ENCODE peak calls at places on chromosomes 2 and 18, in ten cellular contexts. One of them, this sample, is unnamed.

GRCh38 chr2:233435436-233436190 is 81.3 kb downstream of the DGKD start:
- DNase-seq in activated CD8-positive, alpha-beta memory T cell treated with anti-CD3 and anti-CD28 coated beads for 48 hours: no peak
- DNase-seq in stimulated activated CD4-positive, alpha-beta T cell treated with anti-CD3 and anti-CD28 coated beads, Interleukin-15, amount 100 ng/mL, for 1 hour: no peak
- DNase-seq in germinal center: no peak
- DNase-seq in hypothalamus: no peak
- DNase-seq in RWPE1: no peak
- DNase-seq in IMR-90: no peak
- DNase-seq in nephron progenitor cell: no peak
- DNase-seq in GM20000: no peak
- DNase-seq in iPS-NIHi11: no peak
- DNase-seq in this sample: no peak

GRCh38 chr18:67144342-67144741 is 372.2 kb downstream of the DSEL start:
- DNase-seq in iPS-NIHi11: no peak
- DNase-seq in nephron progenitor cell: no peak
- DNase-seq in GM20000: no peak
- DNase-seq in IMR-90: no peak
- DNase-seq in germinal center: no peak
- DNase-seq in hypothalamus: no peak
- DNase-seq in stimulated activated CD4-positive, alpha-beta T cell treated with anti-CD3 and anti-CD28 coated beads, Interleukin-15, amount 100 ng/mL, for 1 hour: no peak
- DNase-seq in RWPE1: no peak
- DNase-seq in activated CD8-positive, alpha-beta memory T cell treated with anti-CD3 and anti-CD28 coated beads for 48 hours: no peak
- DNase-seq in this sample: no peak

GRCh38 chr2:236367791-236368289 is 103.6 kb upstream of the ASB18 start:
- DNase-seq in IMR-90: no peak
- DNase-seq in iPS-NIHi11: no peak
- DNase-seq in hypothalamus: no peak
- DNase-seq in activated CD8-positive, alpha-beta memory T cell treated with anti-CD3 and anti-CD28 coated beads for 48 hours: no peak
- DNase-seq in germinal center: no peak
- DNase-seq in RWPE1: no peak
- DNase-seq in nephron progenitor cell: no peak
- DNase-seq in GM20000: no peak
- DNase-seq in stimulated activated CD4-positive, alpha-beta T cell treated with anti-CD3 and anti-CD28 coated beads, Interleukin-15, amount 100 ng/mL, for 1 hour: no peak
- DNase-seq in this sample: no peak

GRCh38 chr2:138059487-138059886 is 95.2 kb downstream of the HNMT start:
- DNase-seq in RWPE1: no peak
- DNase-seq in GM20000: no peak
- DNase-seq in stimulated activated CD4-positive, alpha-beta T cell treated with anti-CD3 and anti-CD28 coated beads, Interleukin-15, amount 100 ng/mL, for 1 hour: no peak
- DNase-seq in hypothalamus: no peak
- DNase-seq in activated CD8-positive, alpha-beta memory T cell treated with anti-CD3 and anti-CD28 coated beads for 48 hours: no peak
- DNase-seq in germinal center: no peak
- DNase-seq in nephron progenitor cell: no peak
- DNase-seq in iPS-NIHi11: no peak
- DNase-seq in IMR-90: no peak
- DNase-seq in this sample: no peak

GRCh38 chr2:176151199-176152099 is at the start of gene HOXD4:
- DNase-seq in IMR-90: no peak
- DNase-seq in iPS-NIHi11: no peak
- DNase-seq in germinal center: no peak
- DNase-seq in nephron progenitor cell: no peak
- DNase-seq in GM20000: no peak
- DNase-seq in hypothalamus: no peak
- DNase-seq in stimulated activated CD4-positive, alpha-beta T cell treated with anti-CD3 and anti-CD28 coated beads, Interleukin-15, amount 100 ng/mL, for 1 hour: no peak
- DNase-seq in activated CD8-positive, alpha-beta memory T cell treated with anti-CD3 and anti-CD28 coated beads for 48 hours: no peak
- DNase-seq in RWPE1: no peak
- DNase-seq in this sample: no peak

GRCh38 chr2:55810621-55811020 is 113.0 kb downstream of the EFEMP1 start:
- DNase-seq in RWPE1: no peak
- DNase-seq in stimulated activated CD4-positive, alpha-beta T cell treated with anti-CD3 and anti-CD28 coated beads, Interleukin-15, amount 100 ng/mL, for 1 hour: no peak
- DNase-seq in germinal center: no peak
- DNase-seq in GM20000: no peak
- DNase-seq in hypothalamus: no peak
- DNase-seq in activated CD8-positive, alpha-beta memory T cell treated with anti-CD3 and anti-CD28 coated beads for 48 hours: no peak
- DNase-seq in iPS-NIHi11: no peak
- DNase-seq in nephron progenitor cell: no peak
- DNase-seq in IMR-90: no peak
- DNase-seq in this sample: no peak

GRCh38 chr2:151828890-151829324 is 686 bp upstream of the ARL5A start:
- DNase-seq in RWPE1: no peak
- DNase-seq in germinal center: no peak
- DNase-seq in activated CD8-positive, alpha-beta memory T cell treated with anti-CD3 and anti-CD28 coated beads for 48 hours: no peak
- DNase-seq in GM20000: no peak
- DNase-seq in IMR-90: no peak
- DNase-seq in hypothalamus: no peak
- DNase-seq in iPS-NIHi11: no peak
- DNase-seq in nephron progenitor cell: no peak
- DNase-seq in stimulated activated CD4-positive, alpha-beta T cell treated with anti-CD3 and anti-CD28 coated beads, Interleukin-15, amount 100 ng/mL, for 1 hour: no peak
- DNase-seq in this sample: no peak

GRCh38 chr18:21162786-21163185 is 51.2 kb upstream of the ROCK1 start:
- DNase-seq in germinal center: no peak
- DNase-seq in stimulated activated CD4-positive, alpha-beta T cell treated with anti-CD3 and anti-CD28 coated beads, Interleukin-15, amount 100 ng/mL, for 1 hour: no peak
- DNase-seq in nephron progenitor cell: no peak
- DNase-seq in RWPE1: no peak
- DNase-seq in activated CD8-positive, alpha-beta memory T cell treated with anti-CD3 and anti-CD28 coated beads for 48 hours: no peak
- DNase-seq in iPS-NIHi11: no peak
- DNase-seq in IMR-90: no peak
- DNase-seq in GM20000: no peak
- DNase-seq in hypothalamus: no peak
- DNase-seq in this sample: no peak

GRCh38 chr2:234517971-234518370 is 21.1 kb upstream of the ARL4C start:
- DNase-seq in activated CD8-positive, alpha-beta memory T cell treated with anti-CD3 and anti-CD28 coated beads for 48 hours: no peak
- DNase-seq in GM20000: no peak
- DNase-seq in iPS-NIHi11: no peak
- DNase-seq in nephron progenitor cell: no peak
- DNase-seq in RWPE1: no peak
- DNase-seq in stimulated activated CD4-positive, alpha-beta T cell treated with anti-CD3 and anti-CD28 coated beads, Interleukin-15, amount 100 ng/mL, for 1 hour: no peak
- DNase-seq in germinal center: no peak
- DNase-seq in IMR-90: no peak
- DNase-seq in hypothalamus: no peak
- DNase-seq in this sample: no peak

GRCh38 chr2:141692829-141693228 is 438.0 kb downstream of the LRP1B start:
- DNase-seq in nephron progenitor cell: no peak
- DNase-seq in GM20000: no peak
- DNase-seq in hypothalamus: no peak
- DNase-seq in stimulated activated CD4-positive, alpha-beta T cell treated with anti-CD3 and anti-CD28 coated beads, Interleukin-15, amount 100 ng/mL, for 1 hour: no peak
- DNase-seq in iPS-NIHi11: no peak
- DNase-seq in germinal center: no peak
- DNase-seq in IMR-90: no peak
- DNase-seq in RWPE1: no peak
- DNase-seq in activated CD8-positive, alpha-beta memory T cell treated with anti-CD3 and anti-CD28 coated beads for 48 hours: no peak
- DNase-seq in this sample: no peak

GRCh38 chr2:230852113-230852512 is 12.6 kb upstream of the ITM2C start:
- DNase-seq in IMR-90: no peak
- DNase-seq in RWPE1: no peak
- DNase-seq in activated CD8-positive, alpha-beta memory T cell treated with anti-CD3 and anti-CD28 coated beads for 48 hours: no peak
- DNase-seq in nephron progenitor cell: no peak
- DNase-seq in stimulated activated CD4-positive, alpha-beta T cell treated with anti-CD3 and anti-CD28 coated beads, Interleukin-15, amount 100 ng/mL, for 1 hour: no peak
- DNase-seq in germinal center: no peak
- DNase-seq in GM20000: no peak
- DNase-seq in iPS-NIHi11: no peak
- DNase-seq in hypothalamus: no peak
- DNase-seq in this sample: no peak

GRCh38 chr2:65386340-65386739 is 46.1 kb downstream of the SPRED2 start:
- DNase-seq in iPS-NIHi11: no peak
- DNase-seq in activated CD8-positive, alpha-beta memory T cell treated with anti-CD3 and anti-CD28 coated beads for 48 hours: no peak
- DNase-seq in stimulated activated CD4-positive, alpha-beta T cell treated with anti-CD3 and anti-CD28 coated beads, Interleukin-15, amount 100 ng/mL, for 1 hour: no peak
- DNase-seq in hypothalamus: no peak
- DNase-seq in RWPE1: no peak
- DNase-seq in IMR-90: no peak
- DNase-seq in nephron progenitor cell: no peak
- DNase-seq in GM20000: no peak
- DNase-seq in germinal center: no peak
- DNase-seq in this sample: no peak

GRCh38 chr18:47830772-47831171 is 99.7 kb downstream of the SMAD2 start:
- DNase-seq in germinal center: no peak
- DNase-seq in RWPE1: no peak
- DNase-seq in iPS-NIHi11: no peak
- DNase-seq in nephron progenitor cell: no peak
- DNase-seq in GM20000: no peak
- DNase-seq in hypothalamus: no peak
- DNase-seq in activated CD8-positive, alpha-beta memory T cell treated with anti-CD3 and anti-CD28 coated beads for 48 hours: no peak
- DNase-seq in stimulated activated CD4-positive, alpha-beta T cell treated with anti-CD3 and anti-CD28 coated beads, Interleukin-15, amount 100 ng/mL, for 1 hour: no peak
- DNase-seq in IMR-90: no peak
- DNase-seq in this sample: no peak

GRCh38 chr18:34821669-34822210 is 111.6 kb downstream of the DTNA start:
- DNase-seq in nephron progenitor cell: no peak
- DNase-seq in hypothalamus: no peak
- DNase-seq in RWPE1: no peak
- DNase-seq in GM20000: no peak
- DNase-seq in germinal center: no peak
- DNase-seq in iPS-NIHi11: no peak
- DNase-seq in stimulated activated CD4-positive, alpha-beta T cell treated with anti-CD3 and anti-CD28 coated beads, Interleukin-15, amount 100 ng/mL, for 1 hour: no peak
- DNase-seq in IMR-90: peak
- DNase-seq in activated CD8-positive, alpha-beta memory T cell treated with anti-CD3 and anti-CD28 coated beads for 48 hours: no peak
- DNase-seq in this sample: no peak